ENCODE peak calls at places on chromosomes 12 and 14, in four cellular contexts. H is HepG2, S is GM12878, J is SK-N-SH. O is an unnamed sample.

GRCh38 chr12:4045433-4045760 is 172.2 kb upstream of the PARP11 start:
- DNase-seq in H (no peak), S (no peak), J (no peak), O (peak; percentile 20)

GRCh38 chr14:96861568-96862310 is 64.6 kb downstream of the VRK1 start:
- DNase-seq in H (peak; percentile 3), S (no peak), J (no peak), O (peak; percentile 36)

GRCh38 chr12:59113831-59114273 is 193.5 kb upstream of the LRIG3 start:
- DNase-seq in H (peak; percentile 63), S (peak; percentile 9), J (peak; percentile 42), O (peak; percentile 63)

GRCh38 chr12:321606-322326 is 59.1 kb upstream of the SLC6A13 start:
- DNase-seq in H (peak; percentile 30), S (no peak), J (no peak), O (no peak)

GRCh38 chr14:36367985-36368774 is 47.7 kb upstream of the MBIP start:
- DNase-seq in H (no peak), S (no peak), J (no peak), O (no peak)

GRCh38 chr14:63777024-63777423 is 49.2 kb upstream of the SGPP1 start:
- DNase-seq in H (peak; percentile 32), S (no peak), J (no peak), O (no peak)

GRCh38 chr14:94780536-94781404 is 10.9 kb upstream of the GSC start:
- DNase-seq in H (no peak), S (no peak), J (no peak), O (no peak)

GRCh38 chr14:32417956-32418552 is 89.0 kb downstream of the AKAP6 start:
- DNase-seq in H (no peak), S (no peak), J (no peak), O (no peak)

GRCh38 chr12:123118397-123118945 is 32.4 kb downstream of the PITPNM2 start:
- DNase-seq in H (no peak), S (no peak), J (no peak), O (no peak)

GRCh38 chr12:27595231-27595642 is 71.2 kb downstream of the PPFIBP1 start:
- DNase-seq in H (peak; percentile 10), S (no peak), J (peak; percentile 48), O (no peak)

GRCh38 chr12:26628234-26628633 is 204.8 kb downstream of the ITPR2 start:
- DNase-seq in H (no peak), S (no peak), J (no peak), O (no peak)

GRCh38 chr14:61569783-61570182 is 125.5 kb upstream of the HIF1A start:
- DNase-seq in H (peak; percentile 60), S (no peak), J (no peak), O (no peak)

GRCh38 chr12:77855548-77855947 is 24.9 kb downstream of the NAV3 start:
- DNase-seq in H (no peak), S (no peak), J (peak; percentile 1), O (no peak)

GRCh38 chr14:91417983-91418386 is 365 bp upstream of the CCDC88C start:
- DNase-seq in H (peak; percentile 39), S (no peak), J (peak; percentile 86), O (peak; percentile 82)

GRCh38 chr14:39247256-39247655 is 13.5 kb downstream of the MIA2 start:
- DNase-seq in H (no peak), S (no peak), J (no peak), O (no peak)

GRCh38 chr12:116434155-116435065 is 124.8 kb upstream of the MAP1LC3B2 start:
- DNase-seq in H (no peak), S (no peak), J (peak; percentile 87), O (peak; percentile 38)

GRCh38 chr12:119208626-119209061 is 29.9 kb downstream of the HSPB8 start:
- DNase-seq in H (peak; percentile 33), S (no peak), J (no peak), O (no peak)

GRCh38 chr14:57889245-57889644 is 23.4 kb upstream of the SLC35F4 start:
- DNase-seq in H (no peak), S (no peak), J (no peak), O (no peak)

GRCh38 chr14:60736494-60736893 is 1.9 kb downstream of the MNAT1 start:
- DNase-seq in H (peak; percentile 71), S (no peak), J (no peak), O (no peak)

GRCh38 chr14:29242755-29243340 is 476.3 kb downstream of the FOXG1 start:
- DNase-seq in H (no peak), S (no peak), J (no peak), O (no peak)

GRCh38 chr12:99706736-99707473 is 59.4 kb downstream of the GARIN6 start:
- DNase-seq in H (no peak), S (no peak), J (no peak), O (no peak)

GRCh38 chr12:95918194-95918993 is 24.0 kb downstream of the CCDC38 start:
- DNase-seq in H (peak; percentile 71), S (no peak), J (peak; percentile 70), O (no peak)

GRCh38 chr12:76074701-76075336 is 9.7 kb downstream of the NAP1L1 start:
- DNase-seq in H (no peak), S (no peak), J (no peak), O (no peak)

GRCh38 chr14:65433157-65433556 is 20.6 kb downstream of the FUT8 start:
- DNase-seq in H (no peak), S (no peak), J (no peak), O (no peak)

GRCh38 chr14:65433646-65434045 is 21.1 kb downstream of the FUT8 start:
- DNase-seq in H (no peak), S (no peak), J (no peak), O (no peak)

GRCh38 chr14:65432361-65432948 is 19.9 kb downstream of the FUT8 start:
- DNase-seq in H (no peak), S (no peak), J (no peak), O (no peak)

GRCh38 chr14:65431951-65432350 is 19.4 kb downstream of the FUT8 start:
- DNase-seq in H (no peak), S (no peak), J (no peak), O (no peak)

GRCh38 chr14:65434216-65434850 is 21.8 kb downstream of the FUT8 start:
- DNase-seq in H (no peak), S (no peak), J (no peak), O (no peak)
- TF ChIP-seq TCF12 in H (no peak), S (no peak), J (no peak), O (no peak)

DNA sequence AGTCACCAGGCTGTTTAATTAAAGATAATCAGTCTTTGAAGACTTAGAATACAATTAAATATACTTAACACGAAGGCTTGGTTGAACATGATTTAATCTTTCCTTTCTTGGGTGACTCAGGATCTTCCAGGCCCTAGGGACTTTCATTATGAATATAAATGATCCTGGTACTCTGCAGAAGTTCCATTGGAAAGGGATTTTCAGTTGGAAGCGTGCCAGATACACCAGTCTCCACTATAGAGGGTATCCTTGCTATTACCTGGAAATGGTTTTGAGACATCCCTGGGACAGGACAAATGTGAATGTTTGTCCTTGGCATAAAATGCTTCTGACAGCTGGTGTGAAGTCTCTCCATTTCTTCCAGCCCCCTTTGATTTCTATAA is 181.1 kb upstream of the PWP1 start:
- DNase-seq in H (no peak), S (no peak), J (peak; percentile 43), O (no peak)
- TF ChIP-seq TCF12 in H (no peak), S (no peak), J (no peak), O (no peak)

GRCh38 chr14:22220427-22220826 is 368.6 kb downstream of the DAD1 start:
- DNase-seq in H (no peak), S (no peak), J (no peak), O (no peak)
- TF ChIP-seq TCF12 in H (no peak), S (no peak), J (no peak), O (no peak)

GRCh38 chr12:46839964-46840363 is 14.2 kb upstream of the SLC38A4 start:
- DNase-seq in H (peak; percentile 8), S (no peak), J (no peak), O (no peak)
- TF ChIP-seq TCF12 in H (no peak), S (no peak), J (no peak), O (no peak)

DNA sequence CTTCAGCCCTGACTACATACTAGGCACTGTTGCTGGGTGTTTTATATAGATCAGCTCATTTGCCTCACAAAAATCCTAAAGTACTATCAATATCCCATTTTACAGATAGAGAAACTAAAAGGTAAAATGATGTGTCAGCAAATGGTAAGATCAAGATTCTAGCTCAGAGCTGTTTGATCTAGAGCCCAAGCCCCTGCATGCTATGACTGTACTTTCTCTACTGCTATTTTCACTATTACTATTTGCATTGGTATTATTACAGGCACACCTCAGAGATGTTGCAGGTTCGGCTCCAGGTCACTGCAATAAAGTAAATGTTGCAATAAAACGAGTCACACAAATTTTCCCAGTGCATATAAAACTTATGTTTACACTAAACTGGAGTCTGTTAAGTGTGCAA is 10.9 kb downstream of the ISCU start:
- DNase-seq in H (no peak), S (peak; percentile 69), J (no peak), O (no peak)
- TF ChIP-seq TCF12 in H (no peak), S (no peak), J (no peak), O (no peak)

GRCh38 chr14:79383031-79383430 is 828.3 kb downstream of the DIO2 start:
- DNase-seq in H (no peak), S (no peak), J (no peak), O (no peak)
- TF ChIP-seq TCF12 in H (no peak), S (no peak), J (no peak), O (no peak)

DNA sequence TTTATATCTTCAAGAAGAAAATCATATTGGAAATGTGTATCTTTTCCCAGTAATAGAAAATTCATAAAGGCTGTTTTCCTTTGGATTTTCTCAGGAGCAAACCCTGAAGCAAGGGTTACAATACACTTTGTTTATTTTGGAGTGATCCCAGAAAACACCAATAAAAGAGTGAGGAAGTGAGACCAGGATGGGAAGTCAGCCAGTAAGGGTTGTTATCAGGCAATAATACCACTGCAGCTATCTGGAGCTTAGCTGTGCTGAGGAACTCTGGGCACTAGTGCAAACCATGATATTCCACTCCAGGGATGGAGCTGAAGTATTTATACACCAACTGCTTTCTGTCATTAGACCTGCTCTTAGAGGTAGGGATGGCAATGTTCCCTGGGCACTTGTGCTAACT is 1002.3 kb downstream of the FLRT2 start:
- DNase-seq in H (no peak), S (no peak), J (no peak), O (no peak)
- TF ChIP-seq TCF12 in H (no peak), S (no peak), J (no peak), O (no peak)

GRCh38 chr12:6340745-6341438 is 984 bp downstream of the TNFRSF1A start:
- DNase-seq in H (no peak), S (no peak), J (no peak), O (no peak)
- TF ChIP-seq TCF12 in H (no peak), S (no peak), J (no peak), O (no peak)

GRCh38 chr12:106769078-106769477 is 5.4 kb upstream of the RIC8B start:
- DNase-seq in H (peak; percentile 66), S (no peak), J (no peak), O (peak; percentile 29)
- TF ChIP-seq TCF12 in H (no peak), S (no peak), J (no peak), O (no peak)